ENCODE peak calls at places on chromosomes 5 and 9, in eight cellular contexts. K is A549, D is foreskin keratinocyte, P is adipocyte, V is transverse colon, H is esophagus squamous epithelium, Y is adrenal gland, Q is BE2C. W is an unnamed sample. For H3K4me1, the result is how much of the 10 kb centered on the place peaks cover.

GRCh38 chr5:174785120-174785680 is 60.8 kb downstream of the MSX2 start:
- DNase-seq in V (no peak), K (no peak), D (no peak), P (no peak), Q (no peak), Y (no peak), H (no peak), W (no peak)

GRCh38 chr5:146219243-146219642 is 15.8 kb downstream of the RBM27 start:
- DNase-seq in H (no peak), Y (no peak), P (no peak), D (no peak), K (no peak), Q (no peak), V (no peak), W (no peak)

GRCh38 chr5:74295141-74295540 is 345.4 kb downstream of the ENC1 start:
- DNase-seq in H (no peak), Y (no peak), P (no peak), D (no peak), K (no peak), Q (peak), V (no peak), W (no peak)

GRCh38 chr9:114718801-114719221 is 36.8 kb upstream of the TEX48 start:
- DNase-seq in Y (no peak), V (peak), K (no peak), D (peak), P (no peak), H (no peak), Q (no peak), W (no peak)

GRCh38 chr5:68504306-68504705 is 288.8 kb downstream of the PIK3R1 start:
- DNase-seq in Q (no peak), V (no peak), K (no peak), D (no peak), Y (no peak), H (no peak), P (peak), W (no peak)

GRCh38 chr9:21709464-21710058 is 92.9 kb upstream of the MTAP start:
- DNase-seq in V (peak), H (no peak), K (peak), P (peak), Q (peak), Y (peak), D (no peak), W (peak)

GRCh38 chr5:53965459-53965858 is 344.9 kb downstream of the ARL15 start:
- DNase-seq in Q (no peak), H (no peak), D (no peak), V (no peak), Y (no peak), P (peak), K (no peak), W (no peak)

GRCh38 chr9:130054428-130054786 is 701 bp downstream of the GPR107 start:
- DNase-seq in Y (no peak), K (no peak), V (no peak), D (no peak), Q (no peak), P (peak), H (no peak), W (no peak)

GRCh38 chr5:25439025-25439424 is 794.2 kb upstream of the CDH10 start:
- DNase-seq in K (no peak), P (no peak), Q (no peak), H (no peak), Y (no peak), V (no peak), D (no peak), W (no peak)

GRCh38 chr5:148853868-148854267 is 27.5 kb downstream of the ADRB2 start:
- DNase-seq in K (no peak), Q (no peak), V (no peak), Y (no peak), H (no peak), P (no peak), D (no peak), W (no peak)

GRCh38 chr9:88005146-88005750 is 30.9 kb upstream of the CDK20 start:
- DNase-seq in K (no peak), P (peak), Q (no peak), V (no peak), D (no peak), H (no peak), Y (no peak), W (no peak)

GRCh38 chr5:5192681-5193080 is 52.6 kb downstream of the ADAMTS16 start:
- DNase-seq in V (no peak), Y (no peak), D (no peak), K (no peak), P (no peak), H (no peak), Q (no peak), W (no peak)

GRCh38 chr5:83856898-83857297 is 136.2 kb upstream of the HAPLN1 start:
- DNase-seq in Y (no peak), V (no peak), Q (no peak), K (no peak), P (no peak), D (no peak), H (no peak), W (no peak)

GRCh38 chr9:80127920-80128319 is 556.2 kb downstream of the TLE4 start:
- DNase-seq in Q (no peak), K (no peak), V (no peak), P (no peak), D (no peak), H (no peak), Y (no peak), W (no peak)

GRCh38 chr9:135888766-135889394 is 18.5 kb downstream of the CAMSAP1 start:
- DNase-seq in Y (no peak), Q (no peak), H (no peak), V (no peak), K (no peak), D (no peak), P (no peak), W (no peak)

GRCh38 chr9:77180056-77180455 is 2.7 kb downstream of the VPS13A start:
- DNase-seq in V (no peak), Q (no peak), D (no peak), Y (no peak), H (no peak), P (peak), K (no peak), W (no peak)

GRCh38 chr5:128097224-128097623 is 13.7 kb downstream of the SLC12A2 start:
- DNase-seq in H (no peak), Q (no peak), D (no peak), P (no peak), V (no peak), Y (no peak), K (no peak), W (no peak)

GRCh38 chr5:139639619-139640431 is 8.3 kb upstream of the CXXC5 start:
- DNase-seq in Y (peak), H (no peak), V (peak), K (no peak), Q (no peak), P (no peak), D (no peak), W (no peak)

GRCh38 chr5:32083981-32084430 is 90.1 kb downstream of the GOLPH3 start:
- DNase-seq in H (no peak), Y (no peak), D (no peak), V (no peak), Q (no peak), P (no peak), K (no peak), W (no peak)

GRCh38 chr5:35470866-35471265 is 146.8 kb upstream of the SPEF2 start:
- DNase-seq in H (no peak), V (no peak), D (no peak), P (peak), Y (peak), K (no peak), Q (no peak), W (no peak)

GRCh38 chr9:109766351-109766750 is 13.6 kb upstream of the PALM2AKAP2 start:
- DNase-seq in H (no peak), K (no peak), D (peak), Y (peak), P (peak), Q (no peak), V (no peak), W (no peak)

GRCh38 chr9:109765821-109766220 is 14.2 kb upstream of the PALM2AKAP2 start:
- DNase-seq in Q (no peak), V (no peak), Y (no peak), P (no peak), D (no peak), H (no peak), K (no peak), W (no peak)

GRCh38 chr9:109767814-109768213 is 12.2 kb upstream of the PALM2AKAP2 start:
- DNase-seq in P (no peak), H (no peak), V (no peak), K (no peak), D (no peak), Y (no peak), Q (no peak), W (no peak)

GRCh38 chr9:109767404-109767803 is 12.6 kb upstream of the PALM2AKAP2 start:
- DNase-seq in D (no peak), P (no peak), V (no peak), K (no peak), Y (no peak), Q (no peak), H (no peak), W (no peak)

DNA sequence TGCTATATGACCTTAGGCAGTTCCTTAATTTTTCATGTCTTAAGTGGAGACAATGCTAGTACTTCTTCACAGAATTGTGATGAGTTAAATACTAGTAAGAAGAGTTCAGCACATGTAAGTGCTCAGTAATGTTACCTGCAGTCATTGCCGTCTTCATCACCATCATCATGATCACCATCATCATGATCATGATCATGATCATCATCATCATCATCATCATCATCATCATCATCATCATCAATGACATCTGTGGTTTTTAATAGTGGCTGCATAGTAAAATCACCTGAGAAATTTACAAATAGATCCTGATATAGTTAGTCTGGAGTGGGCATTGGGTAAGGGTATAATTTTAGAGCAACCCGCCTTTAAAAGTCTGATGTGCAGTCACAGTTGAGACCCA is 14.7 kb upstream of the PALM2AKAP2 start:
- DNase-seq in D (no peak), V (no peak), Q (no peak), Y (no peak), H (no peak), P (no peak), K (no peak), W (no peak)
- H3K4me1 ChIP-seq in D (under half), V (under half), Q (under half), Y (under half), H (under half), P (under half), K (under half), W (under half)

GRCh38 chr9:131667576-131667975 is 72.3 kb downstream of the RAPGEF1 start:
- DNase-seq in H (no peak), V (no peak), D (no peak), Y (no peak), P (no peak), Q (no peak), K (no peak), W (no peak)

GRCh38 chr9:131668439-131669233 is 71.2 kb downstream of the RAPGEF1 start:
- DNase-seq in Y (peak), Q (peak), K (no peak), H (no peak), V (no peak), P (peak), D (no peak), W (no peak)

GRCh38 chr9:131666779-131667178 is 73.1 kb downstream of the RAPGEF1 start:
- DNase-seq in P (no peak), Y (no peak), D (no peak), H (no peak), Q (no peak), K (no peak), V (no peak), W (no peak)

GRCh38 chr9:131668057-131668438 is 71.8 kb downstream of the RAPGEF1 start:
- DNase-seq in K (no peak), Q (no peak), Y (no peak), H (no peak), V (no peak), D (no peak), P (no peak), W (no peak)

GRCh38 chr9:131666029-131666428 is 73.8 kb downstream of the RAPGEF1 start:
- DNase-seq in P (no peak), Q (no peak), H (no peak), D (no peak), V (no peak), K (no peak), Y (no peak), W (no peak)
- H3K4me1 ChIP-seq in P (under half), Q (under half), H (half or more), D (under half), V (under half), K (under half), Y (under half), W (under half)

GRCh38 chr9:134341929-134342745 is 15.9 kb downstream of the RXRA start:
- DNase-seq in H (no peak), D (no peak), P (no peak), Y (no peak), Q (no peak), V (no peak), K (no peak), W (no peak)

GRCh38 chr9:134339183-134339806 is 13.0 kb downstream of the RXRA start:
- DNase-seq in Y (no peak), P (no peak), K (no peak), H (no peak), D (no peak), V (no peak), Q (no peak), W (no peak)

GRCh38 chr9:134338394-134339182 is 12.3 kb downstream of the RXRA start:
- DNase-seq in Q (no peak), D (no peak), Y (no peak), H (no peak), V (no peak), K (no peak), P (no peak), W (no peak)

GRCh38 chr9:134341306-134341705 is 15.1 kb downstream of the RXRA start:
- DNase-seq in H (no peak), D (no peak), Y (peak), V (peak), P (no peak), K (no peak), Q (no peak), W (no peak)

DNA sequence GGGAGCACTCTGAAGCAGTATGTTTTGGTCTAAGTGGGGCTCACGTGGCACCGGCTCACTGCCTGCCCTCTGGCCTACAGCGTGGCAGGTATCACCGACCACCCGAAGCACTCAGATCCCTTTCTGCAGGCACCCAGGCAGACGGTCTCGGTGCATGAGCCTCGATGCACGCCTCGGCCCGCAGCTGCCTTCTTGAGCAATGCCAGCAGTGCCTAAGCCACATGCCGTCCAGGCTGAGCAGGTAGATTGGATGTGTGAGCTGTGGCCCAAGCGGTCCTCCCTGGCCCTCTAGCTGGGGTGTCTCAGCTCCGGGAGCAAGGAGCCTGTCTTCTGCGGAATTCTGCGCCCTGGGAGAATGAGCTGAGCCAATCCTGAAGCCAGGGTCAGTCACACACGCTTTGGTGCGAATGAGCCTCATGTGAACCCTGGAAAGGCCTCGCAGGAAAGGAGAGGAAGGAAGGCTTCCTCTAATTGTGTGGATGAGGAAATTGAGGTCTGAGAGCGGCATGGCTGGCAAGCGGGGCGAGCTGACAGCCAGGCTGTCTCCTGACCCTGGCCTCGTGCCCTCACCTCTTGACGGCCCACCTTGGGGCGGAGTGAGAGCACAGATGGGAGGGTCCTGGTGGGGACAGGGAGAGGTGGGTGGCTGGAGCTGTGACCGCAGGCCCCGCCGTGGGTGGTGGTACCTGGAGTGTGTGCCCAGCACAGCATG is 14.4 kb downstream of the RXRA start:
- DNase-seq in V (no peak), K (no peak), H (no peak), Y (no peak), D (no peak), P (no peak), Q (no peak), W (no peak)
- H3K4me1 ChIP-seq in V (half or more), K (under half), H (half or more), Y (half or more), D (under half), P (half or more), Q (under half), W (under half)

GRCh38 chr5:6722015-6722414 is 8.8 kb downstream of the TENT4A start:
- DNase-seq in Q (no peak), V (no peak), P (peak), H (no peak), K (no peak), D (no peak), Y (no peak), W (no peak)
- H3K4me1 ChIP-seq in Q (under half), V (under half), P (half or more), H (half or more), K (under half), D (under half), Y (half or more), W (under half)

DNA sequence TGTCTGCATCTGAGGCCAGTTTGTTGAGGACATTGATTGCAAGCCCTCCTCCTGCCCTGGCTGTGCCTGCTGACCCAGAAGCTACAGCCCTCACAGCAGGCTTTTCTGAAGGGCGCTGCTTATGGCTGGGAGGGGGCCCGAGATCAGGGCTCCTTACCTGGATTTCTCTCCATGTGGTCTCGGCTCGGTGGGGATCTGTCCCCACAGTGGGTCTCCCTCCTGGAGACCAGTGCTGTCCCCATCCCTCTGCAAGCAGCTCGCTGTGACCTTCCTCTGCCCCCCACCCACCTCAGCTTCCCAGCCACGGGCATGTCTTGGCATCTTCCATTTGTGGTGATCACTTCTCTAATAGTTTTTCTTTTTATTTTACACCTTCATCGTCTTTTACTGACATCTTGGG is 357.9 kb downstream of the IRX2 start:
- DNase-seq in H (no peak), Q (no peak), D (no peak), K (no peak), V (no peak), P (no peak), Y (no peak), W (no peak)
- H3K4me1 ChIP-seq in H (under half), Q (under half), D (under half), K (under half), V (under half), P (under half), Y (under half), W (under half)

GRCh38 chr9:35918780-35919179 is 9.5 kb downstream of the SPAAR start:
- DNase-seq in H (no peak), V (no peak), D (no peak), Q (no peak), K (no peak), P (no peak), Y (no peak), W (no peak)
- H3K4me1 ChIP-seq in H (under half), V (half or more), D (under half), Q (under half), K (under half), P (under half), Y (under half), W (under half)

DNA sequence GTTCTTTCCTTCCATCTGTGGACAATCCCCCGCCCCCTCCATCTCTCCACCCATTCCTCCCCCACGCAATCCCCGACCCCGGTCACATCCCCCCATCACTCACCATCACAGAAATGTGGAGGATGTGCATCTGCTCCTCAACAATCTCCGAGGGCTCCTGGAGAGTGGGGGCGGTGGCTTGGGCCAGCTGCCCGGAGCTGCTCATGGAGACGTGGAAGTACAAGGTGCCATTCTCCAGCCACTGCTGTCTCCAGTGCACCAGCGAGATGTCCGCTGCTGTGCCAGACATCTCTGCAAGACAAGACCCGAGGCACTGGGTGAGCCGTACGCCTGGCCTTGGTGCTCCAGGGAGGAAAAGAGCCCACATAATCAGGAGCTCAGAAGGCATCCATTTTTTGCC is 123.6 kb downstream of the ASTN2 start:
- DNase-seq in Y (no peak), H (no peak), V (no peak), Q (peak), D (no peak), P (no peak), K (no peak), W (no peak)
- H3K4me1 ChIP-seq in Y (under half), H (under half), V (under half), Q (under half), D (under half), P (under half), K (under half), W (under half)

DNA sequence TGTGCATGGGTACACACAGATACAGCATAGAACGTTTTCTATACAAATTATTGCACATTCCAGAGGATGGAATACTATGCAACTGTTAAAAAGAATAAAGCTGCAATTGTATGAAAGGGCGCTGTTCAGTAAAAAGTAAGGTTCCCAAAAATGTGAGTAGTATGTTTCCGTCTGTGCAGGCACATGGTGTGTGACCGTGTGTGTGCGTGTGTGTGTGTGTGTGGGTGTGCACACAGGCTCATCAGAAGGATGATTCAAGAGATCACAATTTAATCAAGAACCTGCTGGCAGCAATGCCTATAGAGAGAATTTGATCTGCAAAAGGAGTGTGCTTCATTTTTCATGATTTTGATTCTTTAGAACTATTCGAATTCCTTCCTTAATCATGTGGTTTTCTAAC is 76.3 kb downstream of the SEMA4D start:
- DNase-seq in V (no peak), Y (no peak), H (no peak), D (no peak), K (no peak), Q (no peak), P (no peak), W (no peak)
- H3K4me1 ChIP-seq in V (under half), Y (under half), H (under half), D (under half), K (under half), Q (under half), P (under half), W (under half)

DNA sequence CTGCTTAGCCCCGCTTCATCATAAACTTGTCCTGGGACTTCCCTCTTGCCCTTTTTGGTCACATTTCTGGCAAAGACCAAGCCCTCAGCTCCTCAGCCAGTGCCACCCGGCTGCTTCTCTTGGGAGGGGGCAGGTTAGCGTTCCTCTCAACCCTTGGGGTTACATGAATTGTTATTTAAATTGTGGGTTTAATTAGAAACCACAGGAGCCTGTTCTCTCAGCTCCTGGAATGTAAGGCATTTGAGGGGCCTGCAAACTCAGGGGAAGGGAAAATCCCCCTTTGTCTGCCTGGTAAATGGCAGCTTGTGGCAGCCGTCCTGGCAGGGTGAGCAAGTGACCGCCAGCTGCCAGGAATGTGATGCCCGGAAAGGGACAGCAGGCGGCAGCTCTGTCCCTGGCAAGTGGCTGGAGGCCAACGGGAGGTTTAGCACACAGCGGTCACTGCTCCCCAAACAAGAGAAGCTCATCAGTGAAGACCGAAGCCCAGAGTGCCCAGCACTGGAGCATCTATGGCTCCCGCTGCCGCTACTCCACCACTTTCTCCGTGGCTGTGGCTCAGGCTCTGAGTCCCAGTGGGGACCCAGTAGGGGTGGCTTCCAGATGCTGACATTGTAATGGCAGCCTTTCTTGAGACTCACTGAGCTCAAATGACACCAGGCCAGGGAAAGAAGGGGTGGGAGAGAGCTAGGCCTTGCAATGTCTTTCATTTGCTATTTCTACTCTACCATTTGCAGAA is 51.7 kb downstream of the SHB start:
- DNase-seq in K (peak), D (peak), P (peak), H (no peak), Q (no peak), V (no peak), Y (peak), W (peak)
- H3K4me1 ChIP-seq in K (half or more), D (under half), P (under half), H (half or more), Q (under half), V (under half), Y (under half), W (under half)

W was measured in HAP-1.